ENCODE peak calls at places on chromosomes 2 and 18, in four cellular contexts. H is lung microvascular endothelial cell; J is head of caudate nucleus; Y is activated CD4-positive, CD25-positive, alpha-beta regulatory T cell. D is an unnamed sample.

GRCh38 chr2:227534714-227535113 is 62.8 kb downstream of the AGFG1 start:
- DNase-seq in J (no peak), H (no peak), Y (no peak), D (no peak)

GRCh38 chr2:190413421-190413820 is 5.3 kb downstream of the MFSD6 start:
- DNase-seq in H (peak; percentile 31), Y (no peak), J (no peak), D (peak; percentile 29)

GRCh38 chr2:231914077-231914690 is 12.0 kb downstream of the NPPC start:
- DNase-seq in Y (no peak), J (no peak), H (no peak), D (no peak)

GRCh38 chr2:40559175-40559574 is 107.3 kb upstream of the SLC8A1 start:
- DNase-seq in J (no peak), H (no peak), Y (no peak), D (no peak)

GRCh38 chr2:224982226-224982625 is 60.0 kb downstream of the DOCK10 start:
- DNase-seq in J (peak; percentile 68), Y (no peak), H (no peak), D (no peak)

GRCh38 chr2:145987797-145988196 is 1467.9 kb upstream of the ZEB2 start:
- DNase-seq in J (no peak), H (no peak), Y (no peak), D (no peak)

GRCh38 chr2:241390301-241391206 is 34.5 kb downstream of the FARP2 start:
- DNase-seq in H (peak; percentile 61), Y (no peak), J (no peak), D (peak; percentile 80)

GRCh38 chr18:63237486-63237885 is 82.1 kb downstream of the BCL2 start:
- DNase-seq in H (no peak), Y (no peak), J (no peak), D (no peak)

GRCh38 chr2:173979721-173980351 is 14.7 kb upstream of the SP3 start:
- DNase-seq in J (no peak), H (no peak), Y (no peak), D (no peak)

GRCh38 chr2:230346921-230347533 is 20.0 kb downstream of the SP140L start:
- DNase-seq in Y (no peak), J (no peak), H (peak; percentile 54), D (no peak)

GRCh38 chr2:20806286-20806685 is 16.6 kb downstream of the LDAH start:
- DNase-seq in J (no peak), H (no peak), Y (no peak), D (no peak)

GRCh38 chr18:36942264-36942663 is 113.3 kb downstream of the KIAA1328 start:
- DNase-seq in J (no peak), H (peak; percentile 60), Y (no peak), D (no peak)

GRCh38 chr2:75982750-75983149 is 272.0 kb upstream of the GCFC2 start:
- DNase-seq in Y (no peak), H (no peak), J (no peak), D (no peak)

GRCh38 chr2:170707821-170708795 is 7.0 kb upstream of the SP5 start:
- DNase-seq in H (no peak), Y (no peak), J (no peak), D (no peak)

GRCh38 chr2:18788590-18788989 is 199.2 kb upstream of the NT5C1B start:
- DNase-seq in J (no peak), Y (no peak), H (no peak), D (no peak)

GRCh38 chr18:30658306-30658705 is 384.2 kb downstream of the DSC3 start:
- DNase-seq in Y (no peak), H (no peak), J (no peak), D (no peak)

GRCh38 chr2:219309278-219309677 is at the start of gene PTPRN:
- DNase-seq in J (peak; percentile 97), H (no peak), Y (no peak), D (no peak)

GRCh38 chr2:170850251-170850650 is 33.6 kb downstream of the GAD1 start:
- DNase-seq in J (no peak), H (no peak), Y (no peak), D (no peak)

GRCh38 chr18:46672062-46672970 is 15.3 kb upstream of the LOXHD1 start:
- DNase-seq in J (no peak), Y (no peak), H (peak; percentile 16), D (no peak)

GRCh38 chr2:165793779-165794519 is at the start of gene GALNT3:
- DNase-seq in Y (peak; percentile 4), H (no peak), J (peak; percentile 71), D (peak; percentile 92)

GRCh38 chr2:6080837-6081541 is 388.8 kb downstream of the SOX11 start:
- DNase-seq in H (no peak), Y (no peak), J (peak; percentile 64), D (no peak)

GRCh38 chr18:26436176-26437031 is 111.9 kb downstream of the KCTD1 start:
- DNase-seq in J (no peak), Y (no peak), H (no peak), D (peak; percentile 69)

GRCh38 chr2:216914491-216914890 is 54.6 kb upstream of the TNP1 start:
- DNase-seq in H (no peak), Y (no peak), J (no peak), D (no peak)

GRCh38 chr18:75088021-75088506 is 120.9 kb downstream of the PTGR3 start:
- DNase-seq in J (no peak), H (no peak), Y (no peak), D (no peak)

GRCh38 chr2:192161670-192162290 is 33.0 kb downstream of the TMEFF2 start:
- DNase-seq in H (peak; percentile 71), J (no peak), Y (no peak), D (no peak)

GRCh38 chr18:48794251-48794970 is 156.4 kb downstream of the SMAD7 start:
- DNase-seq in Y (no peak), J (peak; percentile 54), H (no peak), D (no peak)

GRCh38 chr2:159009940-159010339 is 41.5 kb downstream of the TANC1 start:
- DNase-seq in Y (no peak), H (no peak), J (no peak), D (no peak)

GRCh38 chr2:235545369-235546150 is 51.7 kb downstream of the AGAP1 start:
- DNase-seq in H (no peak), J (no peak), Y (no peak), D (no peak)

GRCh38 chr2:239163306-239164070 is 237.3 kb downstream of the HDAC4 start:
- DNase-seq in Y (no peak), H (no peak), J (no peak), D (no peak)

GRCh38 chr18:49907346-49907929 is 94.1 kb upstream of the ACAA2 start:
- DNase-seq in J (no peak), H (no peak), Y (no peak), D (no peak)

GRCh38 chr18:75429975-75430374 is 2.5 kb upstream of the SMIM21 start:
- DNase-seq in Y (no peak), H (no peak), J (peak; percentile 63), D (no peak)

GRCh38 chr2:211349031-211349430 is 792.6 kb downstream of the CPS1 start:
- DNase-seq in Y (no peak), J (no peak), H (peak; percentile 52), D (no peak)

GRCh38 chr2:183605440-183605839 is 481.2 kb downstream of the NUP35 start:
- DNase-seq in H (no peak), J (no peak), Y (no peak), D (no peak)

GRCh38 chr2:31268344-31268743 is 34.4 kb downstream of the EHD3 start:
- DNase-seq in H (no peak), Y (no peak), J (no peak), D (no peak)

GRCh38 chr2:142330458-142330857 is 199.6 kb upstream of the LRP1B start:
- DNase-seq in Y (no peak), H (no peak), J (no peak), D (no peak)

GRCh38 chr2:176092270-176093144 is at the start of gene HOXD13:
- DNase-seq in H (no peak), Y (no peak), J (no peak), D (no peak)